ENCODE peak calls at places on chromosomes 2 and 18, in eight cellular contexts. V is CD4-positive, CD25-positive, alpha-beta regulatory T cell; I is OCI-LY7; U is small intestine; L is K562; W is naive thymus-derived CD4-positive, alpha-beta T cell; E is psoas muscle; O is testis. H is an unnamed sample.
A peak's percentile ranks its signal among the peaks of the same experiment; 100 is the strongest.

GRCh38 chr2:212448698-212449097 is 89.9 kb downstream of the ERBB4 start:
- DNase-seq in O (no peak), V (no peak), E (no peak), U (no peak), I (no peak), W (no peak), L (no peak), H (no peak)

GRCh38 chr18:35019929-35020328 is 21.3 kb upstream of the MAPRE2 start:
- DNase-seq in V (no peak), O (no peak), L (no peak), E (no peak), U (no peak), W (no peak), I (no peak), H (peak; percentile 44)

GRCh38 chr2:126895336-126895735 is 3.4 kb upstream of the TEX51 start:
- DNase-seq in V (no peak), U (no peak), L (no peak), W (no peak), I (no peak), E (no peak), O (no peak), H (no peak)

GRCh38 chr18:24544141-24544498 is 83.7 kb downstream of the HRH4 start:
- DNase-seq in I (peak; percentile 21), U (peak; percentile 36), E (no peak), O (no peak), W (no peak), L (peak; percentile 47), V (peak; percentile 1), H (peak; percentile 40)

GRCh38 chr2:158138255-158138654 is 36.6 kb downstream of the UPP2 start:
- DNase-seq in E (no peak), O (no peak), L (no peak), W (no peak), U (no peak), I (no peak), V (no peak), H (no peak)

GRCh38 chr18:22639026-22639463 is 221.3 kb upstream of the CTAGE1 start:
- DNase-seq in I (no peak), O (no peak), L (no peak), V (no peak), W (no peak), E (no peak), U (peak; percentile 19), H (peak; percentile 88)

GRCh38 chr2:147843421-147843863 is 1.4 kb upstream of the ACVR2A start:
- DNase-seq in E (no peak), L (no peak), V (no peak), W (no peak), I (no peak), O (no peak), U (no peak), H (no peak)

GRCh38 chr2:173090973-173091660 is 15.5 kb downstream of the MAP3K20 start:
- DNase-seq in W (no peak), U (no peak), I (no peak), E (peak; percentile 41), O (peak; percentile 61), L (peak; percentile 69), V (no peak), H (no peak)

GRCh38 chr2:64525323-64525625 is 1.1 kb downstream of the AFTPH start:
- DNase-seq in U (peak; percentile 27), L (peak; percentile 18), V (peak; percentile 67), E (no peak), O (no peak), I (peak; percentile 65), W (no peak), H (peak; percentile 16)

GRCh38 chr2:235920216-235920615 is 248.0 kb downstream of the GBX2 start:
- DNase-seq in E (no peak), U (no peak), V (no peak), O (no peak), L (no peak), I (no peak), W (no peak), H (no peak)

GRCh38 chr2:240928476-240929363 is 22.6 kb downstream of the CROCC2 start:
- DNase-seq in U (no peak), L (no peak), E (no peak), W (no peak), I (no peak), O (peak; percentile 4), V (no peak), H (no peak)

DNA sequence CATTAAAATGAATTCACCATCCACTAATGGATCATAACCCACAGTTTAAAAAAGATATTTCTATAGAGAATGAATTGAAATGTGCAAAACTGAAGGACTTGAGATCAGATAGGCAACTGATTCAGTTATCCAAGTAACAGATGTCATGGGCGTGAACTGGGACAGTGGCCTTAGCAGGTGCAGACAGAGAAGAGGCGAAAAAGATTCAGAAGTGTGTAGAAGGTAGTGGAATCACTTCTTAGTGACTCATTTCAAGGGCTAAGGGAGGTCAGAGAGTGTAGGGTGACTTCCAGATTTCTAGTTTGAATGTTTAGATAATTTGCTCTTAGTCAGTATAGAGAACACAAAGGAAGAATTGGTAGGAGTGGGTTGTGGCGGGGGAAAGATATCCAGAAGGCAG is 79.7 kb downstream of the EHBP1 start:
- DNase-seq in V (no peak), W (no peak), O (no peak), E (no peak), I (no peak), L (no peak), U (no peak), H (peak; percentile 85)
- H3K27ac ChIP-seq in V (no peak overlapping the region), W (no peak overlapping the region), O (no peak overlapping the region), E (no peak overlapping the region), I (no peak overlapping the region), L (no peak overlapping the region), U (no peak overlapping the region), H (no peak overlapping the region)

DNA sequence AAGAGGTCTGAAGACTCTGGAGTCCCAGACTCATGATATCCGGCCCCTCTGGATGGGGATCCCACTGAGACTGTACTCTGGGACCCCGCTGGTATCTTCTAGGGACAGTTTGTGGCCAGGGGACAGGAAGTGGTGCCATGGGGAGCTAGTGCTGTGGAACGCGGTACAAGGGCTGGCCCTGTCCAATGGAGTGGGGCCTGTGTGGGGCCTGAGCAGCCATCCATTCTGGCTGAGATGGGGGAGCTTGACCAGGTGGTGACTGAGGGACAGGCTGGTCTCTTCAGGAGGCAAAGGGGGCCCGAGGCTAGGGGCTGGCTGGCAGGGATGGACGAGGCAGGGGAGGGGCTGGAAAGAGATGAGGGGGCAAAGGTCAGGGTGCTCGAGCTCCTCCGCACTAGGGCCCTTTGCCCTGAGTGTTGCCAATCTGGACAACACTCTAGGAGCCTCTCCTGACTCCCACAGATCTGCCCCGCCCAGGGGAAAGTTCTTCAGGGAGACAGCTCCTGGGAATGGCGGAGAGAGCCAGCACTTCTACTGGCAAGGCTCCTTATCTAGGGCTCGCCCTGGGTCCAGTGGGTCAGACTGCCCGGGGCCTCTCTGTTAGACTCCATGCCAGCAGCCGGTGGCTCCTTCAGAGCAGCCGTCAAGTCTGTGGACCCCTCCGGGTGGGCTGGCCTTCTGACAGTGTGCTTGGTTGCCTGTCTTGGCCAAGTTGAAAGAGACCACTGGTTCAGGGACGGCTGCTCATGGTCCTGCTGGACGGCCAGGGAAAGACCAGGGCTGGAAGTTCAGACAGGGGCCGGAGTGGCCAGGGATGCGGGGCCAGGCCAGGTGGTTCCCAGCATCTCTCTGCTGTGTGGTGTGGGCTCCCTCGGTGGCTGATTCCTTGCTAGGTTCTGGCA is 12.3 kb downstream of the MALL start:
- DNase-seq in I (no peak), U (peak; percentile 97), O (no peak), L (no peak), W (no peak), E (no peak), V (no peak), H (no peak)
- H3K27ac ChIP-seq in I (no peak overlapping the region), U (peak overlapping the region; percentile 97), O (no peak overlapping the region), L (no peak overlapping the region), W (no peak overlapping the region), E (no peak overlapping the region), V (no peak overlapping the region), H (no peak overlapping the region)

GRCh38 chr2:80854831-80855230 is 550.3 kb upstream of the LRRTM1 start:
- DNase-seq in W (no peak), E (no peak), O (no peak), L (no peak), I (no peak), U (no peak), V (no peak), H (no peak)

GRCh38 chr2:80863166-80863714 is 558.7 kb upstream of the LRRTM1 start:
- DNase-seq in L (no peak), I (peak; percentile 57), U (no peak), E (no peak), V (no peak), O (no peak), W (no peak), H (no peak)

GRCh38 chr2:80856227-80856626 is 551.7 kb upstream of the LRRTM1 start:
- DNase-seq in L (no peak), O (no peak), V (no peak), I (no peak), E (no peak), W (no peak), U (no peak), H (no peak)

GRCh38 chr2:80858955-80859354 is 554.4 kb upstream of the LRRTM1 start:
- DNase-seq in V (no peak), U (no peak), E (no peak), I (no peak), W (no peak), L (no peak), O (no peak), H (peak; percentile 17)
- H3K27ac ChIP-seq in V (no peak overlapping the region), U (no peak overlapping the region), E (no peak overlapping the region), I (no peak overlapping the region), W (no peak overlapping the region), L (no peak overlapping the region), O (no peak overlapping the region), H (no peak overlapping the region)

GRCh38 chr2:176172007-176172747 is 15.1 kb downstream of the HOXD3 start:
- DNase-seq in W (no peak), V (no peak), L (no peak), O (no peak), U (no peak), I (no peak), E (no peak), H (no peak)
- H3K27ac ChIP-seq in W (no peak overlapping the region), V (no peak overlapping the region), L (no peak overlapping the region), O (peak overlapping the region; percentile 71), U (no peak overlapping the region), I (no peak overlapping the region), E (no peak overlapping the region), H (no peak overlapping the region)

GRCh38 chr2:1833726-1834125 is 89.4 kb upstream of the PXDN start:
- DNase-seq in U (no peak), L (no peak), W (no peak), V (no peak), I (no peak), O (no peak), E (no peak), H (no peak)

GRCh38 chr2:1833046-1833445 is 88.7 kb upstream of the PXDN start:
- DNase-seq in U (no peak), V (no peak), I (no peak), O (no peak), W (no peak), L (no peak), E (no peak), H (no peak)

GRCh38 chr2:1829831-1830230 is 85.5 kb upstream of the PXDN start:
- DNase-seq in W (no peak), L (no peak), V (no peak), U (no peak), I (no peak), E (no peak), O (no peak), H (no peak)

GRCh38 chr2:1830936-1831616 is 86.8 kb upstream of the PXDN start:
- DNase-seq in E (no peak), U (no peak), O (no peak), I (no peak), V (no peak), W (no peak), L (no peak), H (peak; percentile 7)

DNA sequence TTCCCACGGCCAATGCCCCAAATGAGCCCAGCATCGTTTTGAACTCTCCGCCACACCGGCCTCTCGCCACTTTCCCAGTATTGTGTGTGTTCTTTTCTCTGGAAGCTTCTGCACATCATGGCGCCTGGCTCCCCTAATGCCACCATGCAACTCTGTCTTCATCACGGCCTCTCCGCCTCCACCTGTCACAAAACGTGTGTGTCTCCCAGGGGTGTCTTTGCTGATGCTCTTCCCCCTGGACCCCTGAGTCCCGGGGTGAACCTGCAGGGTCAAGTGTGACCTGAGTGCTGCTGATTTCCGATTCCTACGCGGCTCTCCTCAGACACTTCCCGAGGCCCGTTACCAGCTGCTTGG is 87.3 kb upstream of the PXDN start:
- DNase-seq in U (no peak), W (no peak), L (no peak), E (no peak), V (no peak), I (no peak), O (no peak), H (no peak)
- H3K27ac ChIP-seq in U (no peak overlapping the region), W (no peak overlapping the region), L (no peak overlapping the region), E (no peak overlapping the region), V (no peak overlapping the region), I (no peak overlapping the region), O (no peak overlapping the region), H (no peak overlapping the region)